ENCODE peak calls at places on chromosome 20, in six cellular contexts. P is vagina, Z is sigmoid colon, T is testis, N is breast epithelium, C is right lobe of liver. Q is an unnamed sample.

GRCh38 chr20:8223096-8223870 is 91.2 kb downstream of the PLCB1 start:
- DNase-seq in P (no peak), Z (no peak), T (no peak), N (no peak), C (no peak), Q (no peak)

GRCh38 chr20:10282930-10283556 is 64.4 kb downstream of the SNAP25 start:
- DNase-seq in P (no peak), Z (no peak), T (no peak), N (no peak), C (no peak), Q (no peak)

GRCh38 chr20:49612127-49612738 is 44.3 kb upstream of the PTGIS start:
- DNase-seq in P (no peak), Z (peak), T (peak), N (peak), C (peak), Q (peak)

GRCh38 chr20:6053776-6054688 is at the start of gene LRRN4:
- DNase-seq in P (no peak), Z (no peak), T (no peak), N (no peak), C (no peak), Q (peak)

GRCh38 chr20:56244259-56244658 is 4.3 kb upstream of the MC3R start:
- DNase-seq in P (no peak), Z (no peak), T (no peak), N (no peak), C (no peak), Q (no peak)

GRCh38 chr20:50477260-50477659 is 32.9 kb upstream of the PTPN1 start:
- DNase-seq in P (no peak), Z (no peak), T (no peak), N (no peak), C (no peak), Q (no peak)

GRCh38 chr20:45857836-45858250 is 429 bp downstream of the ZSWIM3 start:
- DNase-seq in P (no peak), Z (no peak), T (no peak), N (no peak), C (no peak), Q (no peak)

GRCh38 chr20:46255440-46256104 is 52.7 kb downstream of the CDH22 start:
- DNase-seq in P (peak), Z (peak), T (peak), N (peak), C (peak), Q (peak)

GRCh38 chr20:15359056-15359455 is 1021.6 kb upstream of the FLRT3 start:
- DNase-seq in P (no peak), Z (no peak), T (no peak), N (no peak), C (no peak), Q (no peak)

GRCh38 chr20:59807909-59808728 is 125.3 kb downstream of the SYCP2 start:
- DNase-seq in P (peak), Z (peak), T (peak), N (no peak), C (no peak), Q (no peak)

GRCh38 chr20:30284533-30284932 is 972.9 kb upstream of the DEFB115 start:
- DNase-seq in P (no peak), Z (no peak), T (no peak), N (no peak), C (no peak), Q (no peak)

GRCh38 chr20:46011631-46012482 is 3.1 kb downstream of the MMP9 start:
- DNase-seq in P (no peak), Z (peak), T (peak), N (peak), C (peak), Q (peak)

GRCh38 chr20:3250091-3250504 is 11.1 kb upstream of the SLC4A11 start:
- DNase-seq in P (no peak), Z (no peak), T (peak), N (no peak), C (no peak), Q (no peak)

GRCh38 chr20:25281541-25281991 is 33.7 kb downstream of the PYGB start:
- DNase-seq in P (no peak), Z (peak), T (no peak), N (peak), C (peak), Q (no peak)

GRCh38 chr20:35702051-35702823 is 3.0 kb downstream of the ROMO1 start:
- DNase-seq in P (peak), Z (peak), T (no peak), N (no peak), C (no peak), Q (no peak)

GRCh38 chr20:35700625-35701148 is 1.5 kb downstream of the ROMO1 start:
- DNase-seq in P (peak), Z (peak), T (peak), N (no peak), C (no peak), Q (no peak)

GRCh38 chr20:35704514-35705261 is 5.5 kb downstream of the ROMO1 start:
- DNase-seq in P (peak), Z (no peak), T (no peak), N (no peak), C (no peak), Q (no peak)

GRCh38 chr20:35699914-35700624 is 864 bp downstream of the ROMO1 start:
- DNase-seq in P (peak), Z (peak), T (no peak), N (no peak), C (no peak), Q (no peak)

GRCh38 chr20:35702824-35703695 is 3.9 kb downstream of the ROMO1 start:
- DNase-seq in P (no peak), Z (no peak), T (no peak), N (no peak), C (no peak), Q (no peak)
- TF ChIP-seq POLR2A in P (no peak), Z (no peak), T (no peak), N (no peak), C (no peak), Q (no peak)

DNA sequence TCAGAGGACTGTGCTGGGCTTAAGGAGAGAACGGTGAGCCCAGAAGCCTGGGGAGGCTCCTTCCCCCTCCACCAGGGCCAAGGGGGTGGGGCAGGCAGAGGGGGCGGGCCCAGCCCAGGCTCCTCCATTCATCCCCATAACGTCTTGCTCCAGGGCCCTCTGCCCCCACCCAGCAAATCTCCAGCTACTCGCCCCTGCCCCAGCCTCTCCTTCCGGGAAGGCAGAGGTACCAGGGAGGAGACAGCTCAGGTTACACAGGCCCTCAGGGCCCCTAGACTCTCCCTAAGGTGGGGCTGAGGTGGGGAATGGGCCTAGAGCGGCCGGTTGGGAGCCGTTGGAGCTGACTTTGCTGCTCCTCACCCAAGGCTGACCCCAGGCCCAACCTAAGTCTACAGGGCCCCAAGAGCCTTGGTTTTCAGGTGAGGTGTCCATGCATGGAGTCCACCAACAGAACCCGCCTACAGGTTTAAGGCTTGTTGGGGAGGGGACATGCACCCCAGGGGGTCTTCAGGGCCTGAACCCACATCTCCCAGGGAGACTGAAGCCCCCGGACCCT is 1.2 kb downstream of the LAMA5 start:
- DNase-seq in P (no peak), Z (peak), T (no peak), N (no peak), C (peak), Q (no peak)
- TF ChIP-seq POLR2A in P (no peak), Z (no peak), T (no peak), N (no peak), C (no peak), Q (no peak)

DNA sequence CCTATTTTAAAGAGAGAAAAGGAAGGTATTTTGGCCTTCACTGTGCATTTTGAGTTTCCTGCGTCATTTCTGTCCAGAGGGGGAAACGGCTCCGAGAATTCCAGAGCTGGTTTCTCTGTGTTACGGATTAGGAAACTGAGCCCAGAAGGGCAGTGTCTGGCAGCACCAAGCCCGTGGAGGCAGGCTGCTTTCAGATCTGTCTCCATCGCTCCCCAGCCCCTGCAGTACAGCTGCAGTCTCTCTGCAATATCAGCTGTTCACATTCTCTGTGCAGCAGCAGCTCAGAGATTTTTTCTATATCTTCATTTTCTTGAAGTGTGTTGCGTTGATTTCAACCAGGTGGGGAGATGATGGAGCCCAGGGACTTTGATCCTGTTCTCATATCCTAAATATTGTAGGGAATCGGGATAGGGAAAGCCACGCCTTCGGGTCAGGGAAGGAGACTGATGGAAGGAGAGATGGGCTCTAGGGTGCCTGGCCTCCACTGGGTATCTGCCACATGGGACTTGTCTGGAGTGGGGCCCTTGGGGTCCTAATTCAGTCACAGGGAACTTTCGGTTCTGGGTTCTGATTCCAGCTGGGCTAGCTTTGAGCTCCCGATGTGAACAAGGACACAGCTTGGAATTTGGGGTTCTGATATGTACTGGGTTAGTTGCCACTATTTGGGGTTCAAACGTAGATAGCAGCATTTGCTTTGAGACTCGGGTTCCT is 2.8 kb downstream of the ANKRD60 start:
- DNase-seq in P (no peak), Z (peak), T (no peak), N (no peak), C (no peak), Q (no peak)
- TF ChIP-seq POLR2A in P (no peak), Z (no peak), T (no peak), N (no peak), C (no peak), Q (no peak)

GRCh38 chr20:36861625-36861874 is 14.4 kb upstream of the TLDC2 start:
- DNase-seq in P (no peak), Z (peak), T (no peak), N (no peak), C (no peak), Q (no peak)

GRCh38 chr20:36861875-36862801 is 13.8 kb upstream of the TLDC2 start:
- DNase-seq in P (peak), Z (peak), T (peak), N (peak), C (peak), Q (peak)

GRCh38 chr20:36865076-36865860 is 10.7 kb upstream of the TLDC2 start:
- DNase-seq in P (no peak), Z (no peak), T (no peak), N (no peak), C (no peak), Q (no peak)

GRCh38 chr20:36860811-36861624 is 14.9 kb upstream of the TLDC2 start:
- DNase-seq in P (no peak), Z (no peak), T (no peak), N (no peak), C (no peak), Q (no peak)

GRCh38 chr20:36862857-36863668 is 12.9 kb upstream of the TLDC2 start:
- DNase-seq in P (no peak), Z (no peak), T (no peak), N (no peak), C (no peak), Q (peak)
- TF ChIP-seq POLR2A in P (peak), Z (no peak), T (no peak), N (no peak), C (peak), Q (no peak)

Q was measured in body of pancreas.